ENCODE peak calls at places on chromosomes 13 and 19, in four cellular contexts. Z is WTC11, H is K562, D is HepG2. C is an unnamed sample.

GRCh38 chr19:45878043-45878794 is 7.7 kb downstream of the IRF2BP1 start:
- DNase-seq in Z (no peak), H (no peak), D (peak), C (no peak)

GRCh38 chr13:39023761-39024160 is 14.1 kb downstream of the PROSER1 start:
- DNase-seq in Z (no peak), H (no peak), D (no peak), C (no peak)

GRCh38 chr19:38841787-38842438 is 7.9 kb downstream of the HNRNPL start:
- DNase-seq in Z (no peak), H (peak), D (no peak), C (no peak)

GRCh38 chr19:55256562-55257460 is 2.0 kb downstream of the PPP6R1 start:
- DNase-seq in Z (no peak), H (no peak), D (peak), C (no peak)

GRCh38 chr19:29378543-29379105 is 147.2 kb upstream of the VSTM2B start:
- DNase-seq in Z (no peak), H (no peak), D (no peak), C (no peak)

GRCh38 chr13:19845758-19846157 is 17.7 kb downstream of the ZMYM5 start:
- DNase-seq in Z (no peak), H (peak), D (peak), C (peak)

GRCh38 chr19:16587031-16588023 is 15.1 kb upstream of the SLC35E1 start:
- DNase-seq in Z (no peak), H (no peak), D (no peak), C (no peak)

GRCh38 chr13:36919206-36919832 is 719 bp downstream of the SMAD9 start:
- DNase-seq in Z (peak), H (peak), D (peak), C (peak)

GRCh38 chr19:53131732-53132131 is 978 bp downstream of the ZNF415 start:
- DNase-seq in Z (no peak), H (no peak), D (no peak), C (no peak)

GRCh38 chr19:15986694-15987093 is 37.9 kb downstream of the OR10H4 start:
- DNase-seq in Z (no peak), H (no peak), D (no peak), C (no peak)

GRCh38 chr19:3798137-3798536 is 12.0 kb upstream of the MATK start:
- DNase-seq in Z (no peak), H (no peak), D (no peak), C (no peak)

GRCh38 chr19:12133069-12133468 is 7.1 kb downstream of the ZNF20 start:
- DNase-seq in Z (no peak), H (no peak), D (no peak), C (no peak)

GRCh38 chr13:67221630-67222226 is 8.4 kb downstream of the PCDH9 start:
- DNase-seq in Z (no peak), H (no peak), D (no peak), C (peak)

GRCh38 chr13:22121340-22121739 is 450.5 kb downstream of the FGF9 start:
- DNase-seq in Z (no peak), H (no peak), D (no peak), C (no peak)

GRCh38 chr19:9883231-9883758 is 48.2 kb downstream of the PIN1 start:
- DNase-seq in Z (peak), H (no peak), D (no peak), C (no peak)

GRCh38 chr19:29680447-29680846 is 15.2 kb downstream of the PLEKHF1 start:
- DNase-seq in Z (no peak), H (no peak), D (no peak), C (no peak)

GRCh38 chr13:77535448-77535847 is at the start of gene SCEL:
- DNase-seq in Z (no peak), H (no peak), D (no peak), C (no peak)

GRCh38 chr13:78499802-78500201 is 103.5 kb downstream of the POU4F1 start:
- DNase-seq in Z (no peak), H (no peak), D (no peak), C (no peak)

GRCh38 chr19:17889609-17890214 is 18.0 kb downstream of the SLC5A5 start:
- DNase-seq in Z (peak), H (peak), D (peak), C (peak)

GRCh38 chr19:19900124-19900523 is 622 bp upstream of the ZNF93 start:
- DNase-seq in Z (no peak), H (peak), D (no peak), C (no peak)

GRCh38 chr19:3969435-3970312 is 1.2 kb downstream of the DAPK3 start:
- DNase-seq in Z (peak), H (no peak), D (peak), C (peak)

GRCh38 chr19:49453013-49453756 is at the start of gene ALDH16A1:
- DNase-seq in Z (peak), H (peak), D (peak), C (peak)

GRCh38 chr13:44244288-44244687 is 129.3 kb upstream of the SERP2 start:
- DNase-seq in Z (no peak), H (peak), D (no peak), C (no peak)

GRCh38 chr13:46012404-46012803 is 40.1 kb downstream of the ZC3H13 start:
- DNase-seq in Z (no peak), H (no peak), D (no peak), C (no peak)

GRCh38 chr13:41780736-41781708 is 179.9 kb downstream of the VWA8 start:
- DNase-seq in Z (no peak), H (no peak), D (no peak), C (no peak)

GRCh38 chr13:100818706-100819105 is 144.1 kb upstream of the TMTC4 start:
- DNase-seq in Z (no peak), H (no peak), D (no peak), C (no peak)

GRCh38 chr19:32404939-32405430 is 585 bp upstream of the DPY19L3 start:
- DNase-seq in Z (peak), H (no peak), D (peak), C (peak)

GRCh38 chr13:113160983-113161382 is 2.5 kb downstream of the PROZ start:
- DNase-seq in Z (no peak), H (no peak), D (no peak), C (no peak)

GRCh38 chr13:112442483-112443090 is 66.4 kb downstream of the SPACA7 start:
- DNase-seq in Z (no peak), H (no peak), D (no peak), C (no peak)

GRCh38 chr19:47723573-47723923 is 10.3 kb downstream of the EHD2 start:
- DNase-seq in Z (no peak), H (no peak), D (peak), C (no peak)

GRCh38 chr13:77250968-77251367 is 75.9 kb downstream of the MYCBP2 start:
- DNase-seq in Z (no peak), H (no peak), D (no peak), C (no peak)

GRCh38 chr19:1579222-1579621 is 11.1 kb upstream of the MEX3D start:
- DNase-seq in Z (no peak), H (no peak), D (no peak), C (no peak)

GRCh38 chr19:17488593-17489391 is 18.5 kb downstream of the SLC27A1 start:
- DNase-seq in Z (peak), H (peak), D (peak), C (peak)

GRCh38 chr19:41545547-41545946 is 30.4 kb upstream of the CEACAM21 start:
- DNase-seq in Z (no peak), H (no peak), D (no peak), C (no peak)

GRCh38 chr13:99288069-99288468 is 19.1 kb downstream of the GPR183 start:
- DNase-seq in Z (no peak), H (no peak), D (no peak), C (no peak)

GRCh38 chr13:40181203-40181845 is 485.1 kb downstream of the FOXO1 start:
- DNase-seq in Z (no peak), H (peak), D (peak), C (peak)

GRCh38 chr13:75666646-75667351 is 30.7 kb downstream of the LMO7 start:
- DNase-seq in Z (no peak), H (no peak), D (no peak), C (no peak)
- TF ChIP-seq ELF4 in Z (no peak), H (no peak), D (no peak), C (no peak)

DNA sequence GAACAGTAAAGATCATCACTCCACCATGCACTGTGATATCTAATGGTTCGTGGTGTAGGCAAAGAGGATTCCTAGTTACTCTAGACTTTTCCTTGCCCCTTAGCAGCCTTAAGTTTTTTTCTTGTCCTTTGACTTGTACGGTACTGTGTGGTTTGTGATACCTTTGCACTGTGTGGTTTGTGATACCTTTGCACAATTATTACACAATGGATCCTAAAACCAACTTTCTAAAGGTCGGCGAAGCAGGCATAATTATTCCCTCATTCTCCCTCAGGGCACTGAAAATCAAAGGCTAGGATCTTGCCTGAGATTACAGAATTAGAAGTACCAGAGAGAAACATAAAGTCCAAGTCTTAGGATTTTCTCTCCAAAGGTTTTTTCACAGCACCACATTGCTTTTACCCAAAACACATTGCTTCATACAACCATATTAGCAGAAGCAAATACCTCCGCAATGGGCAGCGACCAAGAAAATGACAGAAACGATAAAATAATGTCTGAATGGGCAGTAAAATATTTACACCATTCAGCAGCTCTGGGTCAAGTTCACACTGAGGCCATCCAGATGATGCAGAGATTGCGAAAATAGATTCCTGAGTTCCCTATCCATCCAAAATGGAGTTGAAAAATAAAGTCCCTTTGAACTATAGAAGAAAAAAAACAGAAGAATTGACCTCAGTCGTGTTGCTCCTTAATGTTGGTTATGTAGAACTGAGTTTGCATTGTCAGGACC is 106.4 kb downstream of the FGF14 start:
- DNase-seq in Z (no peak), H (no peak), D (no peak), C (no peak)
- TF ChIP-seq ELF4 in Z (no peak), H (no peak), D (no peak), C (no peak)

DNA sequence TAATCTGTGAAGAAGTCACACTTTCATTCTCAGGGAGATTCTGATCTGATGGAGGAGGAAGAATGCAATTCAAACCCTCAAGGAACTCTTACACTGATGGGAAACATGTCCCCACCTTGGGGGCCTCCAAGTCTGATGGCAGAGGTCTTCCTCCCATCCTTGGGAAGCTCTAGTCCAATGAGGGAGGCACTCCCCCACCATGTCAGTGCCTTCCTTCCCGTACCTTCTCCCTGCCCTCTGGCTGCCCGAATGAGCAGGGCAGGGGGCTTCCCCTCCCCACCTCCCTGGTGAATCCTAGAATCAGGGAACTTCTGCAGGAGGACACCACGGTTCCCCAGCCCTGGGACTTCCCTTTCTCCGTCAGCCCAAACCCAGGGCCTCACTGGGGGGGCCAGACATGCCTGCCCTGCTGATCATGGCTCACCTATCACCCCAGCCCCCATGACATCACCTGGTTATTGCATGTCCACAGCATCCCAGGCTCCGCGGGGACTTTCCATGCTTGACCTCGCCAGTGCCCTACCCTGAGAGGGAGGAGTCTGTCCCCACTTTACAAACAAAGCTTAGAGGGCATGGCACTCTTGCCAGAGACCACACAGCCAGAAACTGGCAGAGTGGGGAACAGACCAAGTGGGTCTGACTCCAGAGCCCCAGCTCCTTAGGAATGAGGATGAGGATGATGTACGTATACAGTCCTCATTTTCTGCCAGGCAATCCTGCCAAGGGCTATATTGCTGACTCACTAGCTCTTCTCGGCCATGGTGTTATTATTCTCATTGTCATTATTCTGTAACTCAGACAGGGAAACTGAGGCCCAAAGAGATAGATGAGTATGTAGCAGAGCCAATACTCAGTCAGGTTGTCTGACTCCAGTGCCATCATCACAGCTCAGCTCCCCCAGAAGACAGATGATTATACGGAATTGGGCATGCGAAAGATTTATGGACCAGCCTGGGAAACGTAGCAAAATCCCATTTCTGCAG is 9.6 kb upstream of the BCL3 start:
- DNase-seq in Z (no peak), H (peak), D (peak), C (no peak)
- TF ChIP-seq ELF4 in Z (no peak), H (no peak), D (no peak), C (no peak)

DNA sequence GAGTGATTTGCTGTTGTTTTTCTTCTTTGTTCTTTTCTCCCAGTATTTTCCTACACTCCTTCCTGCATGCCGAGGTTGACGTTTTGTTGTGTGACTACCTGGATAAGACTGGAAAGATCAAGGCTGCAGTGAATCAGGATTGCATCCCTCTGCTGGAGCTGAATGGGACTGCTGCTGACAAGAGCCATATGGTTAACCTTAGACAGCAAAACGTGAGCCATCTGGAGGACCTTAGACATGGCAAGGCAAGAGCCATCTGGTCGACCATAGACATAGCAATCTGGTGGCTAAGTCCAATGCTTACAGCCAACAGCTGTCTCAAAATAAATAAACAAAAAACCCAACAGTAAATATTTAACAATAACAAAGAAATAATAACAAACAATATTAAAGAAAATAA is 42.6 kb upstream of the ZNF91 start:
- DNase-seq in Z (no peak), H (no peak), D (no peak), C (no peak)
- TF ChIP-seq ELF4 in Z (no peak), H (no peak), D (no peak), C (no peak)

GRCh38 chr13:106685142-106685541 is 117.2 kb upstream of the ARGLU1 start:
- DNase-seq in Z (no peak), H (no peak), D (no peak), C (no peak)

GRCh38 chr13:106683918-106684317 is 116.0 kb upstream of the ARGLU1 start:
- DNase-seq in Z (no peak), H (no peak), D (no peak), C (no peak)

GRCh38 chr13:106683179-106683578 is 115.2 kb upstream of the ARGLU1 start:
- DNase-seq in Z (no peak), H (no peak), D (peak), C (no peak)

GRCh38 chr13:106678646-106679045 is 110.7 kb upstream of the ARGLU1 start:
- DNase-seq in Z (no peak), H (no peak), D (no peak), C (no peak)

DNA sequence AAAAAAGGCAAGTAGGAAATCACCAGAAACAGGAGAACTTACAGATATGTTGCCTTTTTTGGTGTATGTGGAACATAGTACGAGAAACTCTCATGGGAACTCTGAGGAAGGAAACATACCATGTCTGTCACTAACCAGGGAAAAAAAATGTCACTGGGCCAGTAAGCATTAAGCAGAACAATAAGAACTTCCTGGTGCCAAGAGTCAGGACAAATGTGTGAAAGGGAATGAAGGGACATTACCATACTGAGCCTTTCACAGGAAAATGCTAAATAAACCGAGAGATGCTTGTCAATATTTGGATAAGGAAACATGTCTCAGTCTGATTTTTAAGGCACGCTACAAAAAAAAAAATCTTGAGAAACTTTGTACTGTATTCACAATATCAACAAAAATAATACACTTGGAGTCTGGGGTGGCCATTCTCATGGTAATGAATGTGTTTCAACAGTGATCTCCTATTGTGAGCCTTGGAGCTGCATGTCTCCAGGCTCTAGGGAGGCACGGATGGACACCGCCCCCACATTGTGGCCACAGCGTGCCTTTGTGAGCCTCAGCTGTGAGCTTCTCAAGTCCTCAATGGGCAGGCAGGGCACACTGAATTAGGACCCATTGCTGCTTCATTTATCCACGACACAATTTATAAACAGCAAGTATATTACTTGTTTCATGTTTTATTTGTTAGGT is 113.0 kb upstream of the ARGLU1 start:
- DNase-seq in Z (peak), H (no peak), D (no peak), C (no peak)
- TF ChIP-seq ELF4 in Z (no peak), H (no peak), D (no peak), C (no peak)

GRCh38 chr13:73070451-73070850 is 11.6 kb downstream of the KLF5 start:
- DNase-seq in Z (no peak), H (no peak), D (no peak), C (no peak)

GRCh38 chr13:73073050-73073449 is 14.2 kb downstream of the KLF5 start:
- DNase-seq in Z (no peak), H (no peak), D (no peak), C (no peak)

GRCh38 chr13:73065665-73066350 is 7.0 kb downstream of the KLF5 start:
- DNase-seq in Z (no peak), H (no peak), D (no peak), C (no peak)

GRCh38 chr13:73072501-73072900 is 13.7 kb downstream of the KLF5 start:
- DNase-seq in Z (no peak), H (no peak), D (no peak), C (no peak)

DNA sequence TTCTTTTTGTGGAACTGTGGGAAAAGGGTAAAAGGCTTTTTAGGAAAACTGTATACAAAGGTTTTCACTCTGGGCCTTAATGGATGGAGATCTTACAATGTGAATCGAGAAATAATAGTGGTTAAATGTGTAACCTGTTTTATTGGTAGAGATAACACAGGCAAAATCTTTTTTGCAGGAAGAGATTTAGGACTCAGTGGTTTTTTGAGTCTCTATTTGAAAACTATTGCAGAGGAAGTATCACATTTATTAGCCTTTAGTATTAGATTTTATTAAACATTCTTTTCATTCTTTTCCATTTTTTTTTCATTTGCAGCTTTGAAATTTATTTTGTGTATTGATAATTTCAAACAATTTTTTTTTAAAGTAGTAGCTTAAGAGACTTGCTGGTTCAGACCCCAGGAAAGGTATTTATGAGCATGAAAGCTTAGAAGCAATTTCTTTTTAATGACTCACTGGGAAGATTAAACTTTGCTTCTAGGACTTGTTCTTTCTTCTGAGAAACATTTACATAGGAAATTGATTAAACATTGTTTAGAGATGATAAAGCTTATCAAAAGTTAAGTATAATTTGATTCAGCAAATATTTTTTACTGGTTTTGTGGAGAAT is 10.5 kb downstream of the KLF5 start:
- DNase-seq in Z (no peak), H (no peak), D (no peak), C (no peak)
- TF ChIP-seq ELF4 in Z (no peak), H (no peak), D (no peak), C (no peak)

GRCh38 chr13:97004096-97004876 is 10.0 kb upstream of the OXGR1 start:
- DNase-seq in Z (no peak), H (no peak), D (peak), C (no peak)
- TF ChIP-seq ELF4 in Z (no peak), H (no peak), D (no peak), C (no peak)

C was measured in HEK293T.